ENCODE peak calls at places on chromosome 17, in seven cellular contexts. One of them, this sample, is unnamed.

GRCh38 chr17:77409282-77410161 is 268.8 kb downstream of the SEC14L1 start:
- DNase-seq in AG04450: no peak
- DNase-seq in neural progenitor cell: peak; percentile 78
- DNase-seq in epithelial cell of proximal tubule: no peak
- DNase-seq in fibroblast of lung: peak; percentile 83
- DNase-seq in fibroblast of mammary gland: peak; percentile 68
- DNase-seq in IMR-90: peak; percentile 58
- DNase-seq in this sample: peak; percentile 73

GRCh38 chr17:19366637-19366972 is 4.1 kb upstream of the B9D1 start:
- DNase-seq in epithelial cell of proximal tubule: no peak
- DNase-seq in neural progenitor cell: no peak
- DNase-seq in AG04450: no peak
- DNase-seq in fibroblast of mammary gland: no peak
- DNase-seq in fibroblast of lung: no peak
- DNase-seq in IMR-90: no peak
- DNase-seq in this sample: no peak

GRCh38 chr17:32495347-32496253 is 8.8 kb downstream of the CDK5R1 start:
- DNase-seq in fibroblast of mammary gland: peak; percentile 53
- DNase-seq in AG04450: no peak
- DNase-seq in neural progenitor cell: peak; percentile 15
- DNase-seq in IMR-90: peak; percentile 30
- DNase-seq in fibroblast of lung: peak; percentile 65
- DNase-seq in epithelial cell of proximal tubule: no peak
- DNase-seq in this sample: no peak

GRCh38 chr17:62597920-62598319 is 29.6 kb upstream of the MRC2 start:
- DNase-seq in epithelial cell of proximal tubule: no peak
- DNase-seq in AG04450: no peak
- DNase-seq in IMR-90: no peak
- DNase-seq in fibroblast of lung: peak; percentile 52
- DNase-seq in neural progenitor cell: no peak
- DNase-seq in fibroblast of mammary gland: peak; percentile 80
- DNase-seq in this sample: peak; percentile 53

GRCh38 chr17:39461911-39462641 is 790 bp downstream of the CDK12 start:
- DNase-seq in AG04450: no peak
- DNase-seq in fibroblast of lung: peak; percentile 60
- DNase-seq in neural progenitor cell: no peak
- DNase-seq in fibroblast of mammary gland: peak; percentile 54
- DNase-seq in IMR-90: peak; percentile 58
- DNase-seq in epithelial cell of proximal tubule: no peak
- DNase-seq in this sample: peak; percentile 14

GRCh38 chr17:34580685-34581445 is 1.5 kb downstream of the TMEM132E start:
- DNase-seq in IMR-90: no peak
- DNase-seq in AG04450: no peak
- DNase-seq in fibroblast of mammary gland: no peak
- DNase-seq in epithelial cell of proximal tubule: no peak
- DNase-seq in neural progenitor cell: peak; percentile 67
- DNase-seq in fibroblast of lung: no peak
- DNase-seq in this sample: no peak

GRCh38 chr17:48610282-48611211 is at the start of gene HOXB7:
- DNase-seq in IMR-90: peak; percentile 62
- DNase-seq in epithelial cell of proximal tubule: no peak
- DNase-seq in fibroblast of mammary gland: peak; percentile 58
- DNase-seq in AG04450: no peak
- DNase-seq in neural progenitor cell: no peak
- DNase-seq in fibroblast of lung: peak; percentile 75
- DNase-seq in this sample: no peak

GRCh38 chr17:45410144-45411091 is 22.3 kb downstream of the ARHGAP27 start:
- DNase-seq in IMR-90: no peak
- DNase-seq in epithelial cell of proximal tubule: no peak
- DNase-seq in AG04450: no peak
- DNase-seq in neural progenitor cell: no peak
- DNase-seq in fibroblast of lung: no peak
- DNase-seq in fibroblast of mammary gland: no peak
- DNase-seq in this sample: no peak

GRCh38 chr17:80886641-80887573 is 104.7 kb upstream of the CHMP6 start:
- DNase-seq in IMR-90: no peak
- DNase-seq in fibroblast of mammary gland: no peak
- DNase-seq in epithelial cell of proximal tubule: no peak
- DNase-seq in fibroblast of lung: no peak
- DNase-seq in neural progenitor cell: no peak
- DNase-seq in AG04450: no peak
- DNase-seq in this sample: no peak

GRCh38 chr17:48429156-48429555 is 858 bp downstream of the SKAP1 start:
- DNase-seq in AG04450: no peak
- DNase-seq in epithelial cell of proximal tubule: no peak
- DNase-seq in fibroblast of mammary gland: no peak
- DNase-seq in neural progenitor cell: no peak
- DNase-seq in IMR-90: no peak
- DNase-seq in fibroblast of lung: no peak
- DNase-seq in this sample: no peak

GRCh38 chr17:78174870-78175642 is 6.7 kb downstream of the SYNGR2 start:
- DNase-seq in fibroblast of lung: no peak
- DNase-seq in neural progenitor cell: peak; percentile 33
- DNase-seq in fibroblast of mammary gland: no peak
- DNase-seq in epithelial cell of proximal tubule: no peak
- DNase-seq in AG04450: no peak
- DNase-seq in IMR-90: no peak
- DNase-seq in this sample: no peak

GRCh38 chr17:50113624-50114320 is 16.2 kb downstream of the SAMD14 start:
- DNase-seq in AG04450: no peak
- DNase-seq in neural progenitor cell: no peak
- DNase-seq in fibroblast of lung: no peak
- DNase-seq in epithelial cell of proximal tubule: no peak
- DNase-seq in IMR-90: no peak
- DNase-seq in fibroblast of mammary gland: no peak
- DNase-seq in this sample: no peak

GRCh38 chr17:6608321-6608720 is 32.2 kb downstream of the KIAA0753 start:
- DNase-seq in neural progenitor cell: no peak
- DNase-seq in epithelial cell of proximal tubule: peak; percentile 44
- DNase-seq in IMR-90: peak; percentile 41
- DNase-seq in fibroblast of mammary gland: peak; percentile 60
- DNase-seq in AG04450: no peak
- DNase-seq in fibroblast of lung: no peak
- DNase-seq in this sample: no peak
- TF ChIP-seq CTCF in neural progenitor cell: no peak
- TF ChIP-seq CTCF in epithelial cell of proximal tubule: no peak
- TF ChIP-seq CTCF in IMR-90: no peak
- TF ChIP-seq CTCF in fibroblast of mammary gland: no peak
- TF ChIP-seq CTCF in AG04450: no peak
- TF ChIP-seq CTCF in fibroblast of lung: no peak
- TF ChIP-seq CTCF in this sample: no peak

GRCh38 chr17:64163468-64163867 is 33.5 kb upstream of the ERN1 start:
- DNase-seq in fibroblast of lung: no peak
- DNase-seq in neural progenitor cell: no peak
- DNase-seq in AG04450: no peak
- DNase-seq in epithelial cell of proximal tubule: no peak
- DNase-seq in IMR-90: no peak
- DNase-seq in fibroblast of mammary gland: no peak
- DNase-seq in this sample: no peak
- TF ChIP-seq CTCF in fibroblast of lung: no peak
- TF ChIP-seq CTCF in neural progenitor cell: no peak
- TF ChIP-seq CTCF in AG04450: no peak
- TF ChIP-seq CTCF in epithelial cell of proximal tubule: no peak
- TF ChIP-seq CTCF in IMR-90: no peak
- TF ChIP-seq CTCF in fibroblast of mammary gland: no peak
- TF ChIP-seq CTCF in this sample: no peak

DNA sequence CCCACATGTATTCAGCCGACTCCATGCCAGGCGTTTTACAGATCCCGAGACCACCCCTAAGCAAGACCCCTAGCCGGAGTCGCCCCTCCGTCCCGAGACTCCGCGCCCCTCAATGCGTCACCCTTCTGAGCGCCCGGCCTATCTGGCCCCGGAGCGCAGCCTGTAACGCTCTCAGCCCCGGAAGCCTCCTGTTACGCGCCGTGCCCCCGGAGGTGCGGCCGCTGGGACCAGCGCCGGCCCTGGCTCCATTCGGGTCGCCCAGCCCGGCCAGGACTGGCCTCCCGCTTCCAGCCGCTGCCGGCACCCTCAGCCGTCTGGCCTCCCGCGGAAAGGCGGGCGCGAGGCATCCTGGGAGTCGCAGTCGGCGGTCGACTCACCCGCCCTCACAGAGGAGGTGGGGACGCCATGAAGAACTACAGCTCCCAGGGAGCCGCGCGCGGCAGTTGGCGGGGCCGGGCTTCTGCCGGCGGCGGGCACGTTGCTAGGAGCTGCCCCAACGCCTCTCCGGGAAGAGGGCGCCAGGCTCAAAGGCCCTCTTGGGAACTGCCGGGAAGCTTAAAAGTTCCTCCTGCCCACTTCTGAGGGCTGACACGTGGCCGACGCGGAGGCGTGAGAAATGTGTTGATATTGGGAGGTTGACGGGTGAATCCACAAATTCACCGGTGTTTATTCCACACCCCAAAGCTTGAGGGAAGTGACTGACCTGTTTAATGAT is at the start of gene FBF1:
- DNase-seq in AG04450: peak; percentile 79
- DNase-seq in IMR-90: peak; percentile 90
- DNase-seq in neural progenitor cell: peak; percentile 97
- DNase-seq in fibroblast of mammary gland: peak; percentile 90
- DNase-seq in fibroblast of lung: peak; percentile 91
- DNase-seq in epithelial cell of proximal tubule: peak; percentile 23
- DNase-seq in this sample: peak; percentile 97
- TF ChIP-seq CTCF in AG04450: peak; percentile 8
- TF ChIP-seq CTCF in IMR-90: no peak
- TF ChIP-seq CTCF in neural progenitor cell: no peak
- TF ChIP-seq CTCF in fibroblast of mammary gland: no peak
- TF ChIP-seq CTCF in fibroblast of lung: no peak
- TF ChIP-seq CTCF in epithelial cell of proximal tubule: no peak
- TF ChIP-seq CTCF in this sample: no peak

GRCh38 chr17:28117304-28117703 is 74.8 kb downstream of the NLK start:
- DNase-seq in fibroblast of lung: no peak
- DNase-seq in fibroblast of mammary gland: no peak
- DNase-seq in neural progenitor cell: no peak
- DNase-seq in IMR-90: no peak
- DNase-seq in AG04450: no peak
- DNase-seq in epithelial cell of proximal tubule: no peak
- DNase-seq in this sample: no peak
- TF ChIP-seq CTCF in fibroblast of lung: no peak
- TF ChIP-seq CTCF in fibroblast of mammary gland: no peak
- TF ChIP-seq CTCF in neural progenitor cell: no peak
- TF ChIP-seq CTCF in IMR-90: no peak
- TF ChIP-seq CTCF in AG04450: no peak
- TF ChIP-seq CTCF in epithelial cell of proximal tubule: no peak
- TF ChIP-seq CTCF in this sample: no peak

GRCh38 chr17:8776861-8777260 is 18.5 kb upstream of the SPDYE4 start:
- DNase-seq in neural progenitor cell: no peak
- DNase-seq in IMR-90: no peak
- DNase-seq in AG04450: no peak
- DNase-seq in epithelial cell of proximal tubule: no peak
- DNase-seq in fibroblast of mammary gland: no peak
- DNase-seq in fibroblast of lung: no peak
- DNase-seq in this sample: no peak

GRCh38 chr17:8785547-8786412 is 13.4 kb downstream of the MFSD6L start:
- DNase-seq in neural progenitor cell: peak; percentile 86
- DNase-seq in AG04450: peak; percentile 29
- DNase-seq in fibroblast of lung: peak; percentile 64
- DNase-seq in fibroblast of mammary gland: peak; percentile 67
- DNase-seq in epithelial cell of proximal tubule: no peak
- DNase-seq in IMR-90: peak; percentile 56
- DNase-seq in this sample: peak; percentile 75

GRCh38 chr17:8781784-8782575 is 17.2 kb downstream of the MFSD6L start:
- DNase-seq in neural progenitor cell: no peak
- DNase-seq in epithelial cell of proximal tubule: no peak
- DNase-seq in fibroblast of lung: no peak
- DNase-seq in IMR-90: no peak
- DNase-seq in fibroblast of mammary gland: no peak
- DNase-seq in AG04450: no peak
- DNase-seq in this sample: no peak
- TF ChIP-seq CTCF in neural progenitor cell: no peak
- TF ChIP-seq CTCF in epithelial cell of proximal tubule: no peak
- TF ChIP-seq CTCF in fibroblast of lung: no peak
- TF ChIP-seq CTCF in IMR-90: no peak
- TF ChIP-seq CTCF in fibroblast of mammary gland: no peak
- TF ChIP-seq CTCF in AG04450: no peak
- TF ChIP-seq CTCF in this sample: no peak

GRCh38 chr17:55887531-55887930 is 136.7 kb downstream of the PCTP start:
- DNase-seq in IMR-90: no peak
- DNase-seq in fibroblast of mammary gland: no peak
- DNase-seq in fibroblast of lung: no peak
- DNase-seq in neural progenitor cell: no peak
- DNase-seq in epithelial cell of proximal tubule: no peak
- DNase-seq in AG04450: no peak
- DNase-seq in this sample: no peak

DNA sequence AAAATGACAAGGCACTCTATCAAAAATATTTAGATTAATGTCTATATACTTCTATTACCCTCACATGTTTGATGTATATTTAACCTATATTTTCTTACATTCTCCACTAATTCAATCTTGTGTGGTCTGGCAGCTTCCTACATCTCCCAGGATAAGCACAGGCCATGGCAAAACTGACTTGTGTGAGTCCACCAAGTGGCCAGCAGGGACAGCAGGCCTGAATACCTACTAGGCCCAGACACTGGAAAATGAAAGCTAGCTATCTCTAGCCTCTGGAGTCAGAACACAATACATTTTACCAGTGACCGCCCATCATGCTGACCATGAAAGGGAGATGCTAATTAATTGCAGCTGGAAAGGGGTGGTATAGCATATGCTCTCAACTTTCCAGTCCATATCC is 132.3 kb downstream of the PCTP start:
- DNase-seq in fibroblast of lung: no peak
- DNase-seq in IMR-90: no peak
- DNase-seq in fibroblast of mammary gland: no peak
- DNase-seq in AG04450: no peak
- DNase-seq in epithelial cell of proximal tubule: no peak
- DNase-seq in neural progenitor cell: peak; percentile 38
- DNase-seq in this sample: no peak
- TF ChIP-seq CTCF in fibroblast of lung: no peak
- TF ChIP-seq CTCF in IMR-90: no peak
- TF ChIP-seq CTCF in fibroblast of mammary gland: no peak
- TF ChIP-seq CTCF in AG04450: no peak
- TF ChIP-seq CTCF in epithelial cell of proximal tubule: no peak
- TF ChIP-seq CTCF in neural progenitor cell: peak; percentile 36
- TF ChIP-seq CTCF in this sample: no peak

GRCh38 chr17:30556374-30557332 is 79.4 kb downstream of the GOSR1 start:
- DNase-seq in neural progenitor cell: no peak
- DNase-seq in fibroblast of lung: no peak
- DNase-seq in epithelial cell of proximal tubule: no peak
- DNase-seq in fibroblast of mammary gland: no peak
- DNase-seq in IMR-90: no peak
- DNase-seq in AG04450: no peak
- DNase-seq in this sample: no peak

GRCh38 chr17:30552994-30553565 is 75.9 kb downstream of the GOSR1 start:
- DNase-seq in IMR-90: no peak
- DNase-seq in fibroblast of mammary gland: no peak
- DNase-seq in fibroblast of lung: no peak
- DNase-seq in neural progenitor cell: no peak
- DNase-seq in AG04450: no peak
- DNase-seq in epithelial cell of proximal tubule: no peak
- DNase-seq in this sample: no peak

GRCh38 chr17:30555942-30556341 is 78.7 kb downstream of the GOSR1 start:
- DNase-seq in AG04450: no peak
- DNase-seq in epithelial cell of proximal tubule: no peak
- DNase-seq in fibroblast of lung: no peak
- DNase-seq in fibroblast of mammary gland: no peak
- DNase-seq in IMR-90: no peak
- DNase-seq in neural progenitor cell: no peak
- DNase-seq in this sample: no peak

GRCh38 chr17:30551666-30552339 is 74.6 kb downstream of the GOSR1 start:
- DNase-seq in fibroblast of mammary gland: no peak
- DNase-seq in neural progenitor cell: no peak
- DNase-seq in fibroblast of lung: no peak
- DNase-seq in epithelial cell of proximal tubule: no peak
- DNase-seq in IMR-90: no peak
- DNase-seq in AG04450: no peak
- DNase-seq in this sample: no peak

GRCh38 chr17:30554839-30555751 is 77.9 kb downstream of the GOSR1 start:
- DNase-seq in IMR-90: peak; percentile 15
- DNase-seq in epithelial cell of proximal tubule: no peak
- DNase-seq in AG04450: no peak
- DNase-seq in fibroblast of mammary gland: peak; percentile 44
- DNase-seq in neural progenitor cell: peak; percentile 37
- DNase-seq in fibroblast of lung: no peak
- DNase-seq in this sample: peak; percentile 46
- TF ChIP-seq CTCF in IMR-90: peak; percentile 27
- TF ChIP-seq CTCF in epithelial cell of proximal tubule: peak; percentile 22
- TF ChIP-seq CTCF in AG04450: peak; percentile 21
- TF ChIP-seq CTCF in fibroblast of mammary gland: peak; percentile 40
- TF ChIP-seq CTCF in neural progenitor cell: peak; percentile 24
- TF ChIP-seq CTCF in fibroblast of lung: peak; percentile 20
- TF ChIP-seq CTCF in this sample: peak; percentile 33